ENCODE peak calls at places on chromosomes 11 and 22, in ten cellular contexts. N is mammary epithelial cell; O is GM23338; B is transverse colon; I is PC-3; P is astrocyte; X is neuronal stem cell; W is body of pancreas; R is effector memory CD4-positive, alpha-beta T cell; T is HepG2. H is an unnamed sample.

GRCh38 chr11:116062129-116062525 is 557.9 kb upstream of the CADM1 start:
- DNase-seq in N (no peak), O (no peak), B (no peak), I (no peak), P (no peak), X (no peak), W (no peak), R (no peak), T (no peak), H (no peak)

GRCh38 chr11:130675456-130675855 is 227.0 kb downstream of the ADAMTS15 start:
- DNase-seq in N (no peak), O (no peak), B (peak; percentile 14), I (no peak), P (peak; percentile 65), X (no peak), W (peak; percentile 41), R (no peak), T (no peak), H (no peak)

GRCh38 chr11:3747704-3748103 is 49.6 kb downstream of the NUP98 start:
- DNase-seq in N (peak; percentile 90), O (no peak), B (no peak), I (peak; percentile 53), P (peak; percentile 64), X (no peak), W (no peak), R (no peak), T (no peak), H (no peak)

GRCh38 chr11:11628651-11629050 is 6.8 kb upstream of the GALNT18 start:
- DNase-seq in N (no peak), O (peak; percentile 38), B (no peak), I (no peak), P (no peak), X (no peak), W (no peak), R (no peak), T (no peak), H (no peak)

GRCh38 chr11:26558191-26558590 is 13.9 kb downstream of the MUC15 start:
- DNase-seq in N (no peak), O (no peak), B (no peak), I (no peak), P (no peak), X (no peak), W (no peak), R (no peak), T (no peak), H (no peak)

GRCh38 chr22:47801541-47802245 is 1039.2 kb downstream of the TBC1D22A start:
- DNase-seq in N (no peak), O (no peak), B (no peak), I (no peak), P (no peak), X (no peak), W (no peak), R (no peak), T (no peak), H (no peak)

GRCh38 chr11:119594639-119595249 is 134.3 kb downstream of the NECTIN1 start:
- DNase-seq in N (peak; percentile 31), O (no peak), B (no peak), I (peak; percentile 85), P (peak; percentile 86), X (no peak), W (no peak), R (no peak), T (peak; percentile 23), H (no peak)

GRCh38 chr11:109772846-109773400 is 320.3 kb upstream of the ZC3H12C start:
- DNase-seq in N (no peak), O (no peak), B (no peak), I (no peak), P (no peak), X (no peak), W (peak; percentile 29), R (no peak), T (no peak), H (no peak)

GRCh38 chr11:121318848-121319834 is 26.6 kb downstream of the SC5D start:
- DNase-seq in N (peak; percentile 49), O (peak; percentile 69), B (no peak), I (peak; percentile 74), P (peak; percentile 41), X (peak; percentile 32), W (peak; percentile 13), R (peak; percentile 3), T (peak; percentile 30), H (no peak)

GRCh38 chr11:73999581-74000306 is 9.1 kb downstream of the UCP3 start:
- DNase-seq in N (no peak), O (no peak), B (no peak), I (no peak), P (no peak), X (no peak), W (no peak), R (no peak), T (no peak), H (no peak)

GRCh38 chr11:82080160-82080559 is 653.5 kb downstream of the FAM181B start:
- DNase-seq in N (no peak), O (no peak), B (no peak), I (no peak), P (peak; percentile 51), X (no peak), W (no peak), R (no peak), T (no peak), H (no peak)

GRCh38 chr11:12247543-12248287 is 129.7 kb upstream of the PARVA start:
- DNase-seq in N (no peak), O (no peak), B (no peak), I (no peak), P (no peak), X (no peak), W (no peak), R (no peak), T (no peak), H (no peak)

GRCh38 chr11:11579012-11579755 is 42.6 kb downstream of the GALNT18 start:
- DNase-seq in N (no peak), O (no peak), B (no peak), I (no peak), P (no peak), X (no peak), W (peak; percentile 28), R (no peak), T (no peak), H (no peak)

GRCh38 chr22:37501176-37501609 is 15.0 kb upstream of the MFNG start:
- DNase-seq in N (no peak), O (no peak), B (peak; percentile 54), I (no peak), P (no peak), X (no peak), W (peak; percentile 40), R (no peak), T (no peak), H (no peak)

GRCh38 chr11:12853652-12854296 is 155.3 kb upstream of the RASSF10 start:
- DNase-seq in N (no peak), O (no peak), B (peak; percentile 47), I (no peak), P (no peak), X (no peak), W (peak; percentile 86), R (no peak), T (no peak), H (no peak)

GRCh38 chr11:1693327-1694063 is 3.5 kb upstream of the KRTAP5-6 start:
- DNase-seq in N (peak; percentile 47), O (peak; percentile 79), B (peak; percentile 82), I (peak; percentile 81), P (peak; percentile 23), X (peak; percentile 79), W (peak; percentile 82), R (peak; percentile 49), T (peak; percentile 50), H (peak; percentile 63)

GRCh38 chr22:46421272-46421671 is 85.8 kb downstream of the TRMU start:
- DNase-seq in N (no peak), O (no peak), B (no peak), I (no peak), P (no peak), X (no peak), W (no peak), R (no peak), T (no peak), H (no peak)

GRCh38 chr11:45453721-45454120 is 167.6 kb upstream of the SYT13 start:
- DNase-seq in N (no peak), O (no peak), B (no peak), I (no peak), P (no peak), X (no peak), W (no peak), R (no peak), T (no peak), H (no peak)

GRCh38 chr22:20567371-20567847 is 60.0 kb downstream of the MED15 start:
- DNase-seq in N (peak; percentile 79), O (no peak), B (no peak), I (peak; percentile 91), P (peak; percentile 69), X (no peak), W (no peak), R (no peak), T (no peak), H (no peak)
- H3K4me1 ChIP-seq in N (peaks cover 59% of the 10 kb centered on the region), O (no peaks in the 10 kb centered on the region), B (no peaks in the 10 kb centered on the region), I (peaks cover 61% of the 10 kb centered on the region), P (peaks cover 47% of the 10 kb centered on the region), X (no peaks in the 10 kb centered on the region), W (peaks cover 36% of the 10 kb centered on the region), R (peaks cover 92% of the 10 kb centered on the region), T (no peaks in the 10 kb centered on the region), H (no peaks in the 10 kb centered on the region)

GRCh38 chr22:50447576-50448551 is 27.0 kb downstream of the SBF1 start:
- DNase-seq in N (peak; percentile 26), O (no peak), B (no peak), I (no peak), P (no peak), X (no peak), W (no peak), R (no peak), T (no peak), H (no peak)
- H3K36me3 ChIP-seq in N (peaks cover 13% of the 10 kb centered on the region), O (no peaks in the 10 kb centered on the region), B (no peaks in the 10 kb centered on the region), I (no peaks in the 10 kb centered on the region), P (peaks cover 4% of the 10 kb centered on the region), X (peaks cover 35% of the 10 kb centered on the region), W (no peaks in the 10 kb centered on the region), R (peaks cover 43% of the 10 kb centered on the region), T (peaks cover 43% of the 10 kb centered on the region), H (peaks cover 13% of the 10 kb centered on the region)

DNA sequence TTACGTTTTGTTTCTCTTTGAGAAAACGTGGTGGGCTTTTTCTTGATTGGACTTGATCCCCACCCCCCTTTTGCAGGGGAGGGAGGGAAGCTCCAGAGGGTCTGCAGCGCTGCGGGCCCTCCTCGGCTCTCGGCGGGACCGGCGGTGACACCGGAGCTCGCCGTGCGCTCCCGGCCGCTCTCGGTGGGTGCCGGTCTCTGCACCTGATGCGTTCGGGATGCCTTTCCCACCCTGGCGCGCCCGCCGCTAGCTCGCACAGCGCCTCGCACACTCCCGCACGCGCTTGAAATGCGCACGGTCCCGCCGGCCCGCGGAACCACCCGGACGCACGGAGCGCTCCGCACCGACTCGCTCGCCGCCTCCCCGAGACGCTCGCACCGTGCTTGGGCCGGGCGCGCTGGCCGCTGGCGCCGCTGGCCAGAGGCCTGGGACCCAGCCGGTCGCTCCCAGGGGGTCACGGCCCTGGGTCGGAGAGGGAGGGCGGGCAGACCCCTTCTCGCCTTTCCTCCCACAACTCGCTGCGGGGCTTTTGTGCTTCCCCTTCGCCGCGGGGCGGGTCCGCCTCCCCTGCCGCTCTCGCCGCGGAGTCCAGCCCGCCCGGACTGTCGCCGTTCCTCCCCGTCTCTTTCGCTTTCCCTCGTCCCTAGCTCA is 1.0 kb downstream of the ZBTB16 start:
- DNase-seq in N (peak; percentile 49), O (peak; percentile 51), B (no peak), I (no peak), P (no peak), X (peak; percentile 36), W (peak; percentile 58), R (no peak), T (no peak), H (no peak)
- H3K27ac ChIP-seq in N (no peak overlapping the region), O (no peak overlapping the region), B (peak overlapping the region; percentile 96), I (no peak overlapping the region), P (no peak overlapping the region), X (peak overlapping the region; percentile 87), W (peak overlapping the region; percentile 96), R (peak overlapping the region; percentile 66), T (no peak overlapping the region), H (no peak overlapping the region)

GRCh38 chr11:76801736-76802135 is 18.6 kb downstream of the TSKU start:
- DNase-seq in N (no peak), O (no peak), B (no peak), I (peak; percentile 19), P (no peak), X (no peak), W (no peak), R (no peak), T (peak; percentile 61), H (no peak)
- H3K4me1 ChIP-seq in N (peaks cover 22% of the 10 kb centered on the region), O (peaks cover 23% of the 10 kb centered on the region), B (peaks cover 6% of the 10 kb centered on the region), I (peaks cover 9% of the 10 kb centered on the region), P (peaks cover 8% of the 10 kb centered on the region), X (peaks cover 16% of the 10 kb centered on the region), W (peaks cover 55% of the 10 kb centered on the region), R (peaks cover 10% of the 10 kb centered on the region), T (peaks cover 53% of the 10 kb centered on the region), H (no peaks in the 10 kb centered on the region)